ENCODE peak calls at places on chromosomes 1 and 21, in five cellular contexts. O is psoas muscle, B is spleen, W is endothelial cell of umbilical vein, V is hepatocyte. A is an unnamed sample. For H3K4me1, the result is how much of the 10 kb centered on the place peaks cover.

GRCh38 chr1:222104097-222104496 is 362.2 kb upstream of the DUSP10 start:
- DNase-seq in W (no peak), B (no peak), O (no peak), V (no peak), A (no peak)

GRCh38 chr1:18151436-18151835 is 43.8 kb downstream of the IGSF21 start:
- DNase-seq in O (no peak), W (no peak), V (no peak), B (peak), A (no peak)

GRCh38 chr1:193957556-193958095 is 771.2 kb upstream of the B3GALT2 start:
- DNase-seq in W (no peak), B (no peak), V (no peak), O (no peak), A (no peak)

GRCh38 chr1:151485685-151486255 is 25.4 kb upstream of the CGN start:
- DNase-seq in V (no peak), B (no peak), O (no peak), W (no peak), A (no peak)

GRCh38 chr1:203597386-203598040 is 29.1 kb upstream of the ATP2B4 start:
- DNase-seq in W (no peak), O (no peak), B (no peak), V (no peak), A (no peak)

GRCh38 chr1:118339431-118340146 is 154.6 kb upstream of the SPAG17 start:
- DNase-seq in W (no peak), O (no peak), V (no peak), B (no peak), A (no peak)

GRCh38 chr1:181189691-181190361 is 101.3 kb downstream of the IER5 start:
- DNase-seq in V (peak), W (peak), B (peak), O (peak), A (peak)

GRCh38 chr21:46667735-46668380 is 32.4 kb downstream of the PRMT2 start:
- DNase-seq in B (no peak), V (peak), W (peak), O (no peak), A (no peak)

GRCh38 chr1:2972011-2972878 is 49.0 kb upstream of the ACTRT2 start:
- DNase-seq in W (no peak), B (peak), V (no peak), O (no peak), A (peak)

GRCh38 chr1:183877321-183877720 is 72.4 kb downstream of the RGL1 start:
- DNase-seq in B (no peak), V (peak), W (peak), O (peak), A (peak)

GRCh38 chr1:156860639-156861423 is at the start of gene NTRK1:
- DNase-seq in W (peak), O (peak), V (peak), B (no peak), A (no peak)

GRCh38 chr1:119903443-119903835 is 7.1 kb upstream of the ADAM30 start:
- DNase-seq in W (no peak), V (no peak), B (no peak), O (no peak), A (no peak)

GRCh38 chr1:220189750-220190347 is 82.4 kb downstream of the RAB3GAP2 start:
- DNase-seq in B (no peak), O (no peak), V (peak), W (peak), A (no peak)

GRCh38 chr1:91813813-91814212 is 72.1 kb downstream of the TGFBR3 start:
- DNase-seq in O (no peak), V (no peak), W (peak), B (no peak), A (no peak)

GRCh38 chr1:100607628-100608240 is 69.8 kb downstream of the GPR88 start:
- DNase-seq in V (no peak), W (no peak), B (no peak), O (no peak), A (no peak)

GRCh38 chr1:24015226-24016210 is 35.4 kb upstream of the SRSF10 start:
- DNase-seq in W (no peak), V (peak), O (no peak), B (no peak), A (no peak)

GRCh38 chr1:40038693-40039092 is 1.8 kb upstream of the CAP1 start:
- DNase-seq in B (no peak), O (no peak), W (no peak), V (no peak), A (no peak)

GRCh38 chr1:200150721-200151120 is 123.2 kb downstream of the NR5A2 start:
- DNase-seq in O (no peak), B (no peak), V (peak), W (no peak), A (no peak)

GRCh38 chr1:225378880-225379279 is 49.0 kb downstream of the LBR start:
- DNase-seq in V (peak), B (no peak), W (no peak), O (no peak), A (no peak)

GRCh38 chr1:31127266-31127665 is 61.7 kb upstream of the PUM1 start:
- DNase-seq in O (no peak), B (no peak), V (peak), W (no peak), A (no peak)

GRCh38 chr1:96520542-96520941 is 201.0 kb upstream of the PTBP2 start:
- DNase-seq in V (no peak), B (no peak), O (no peak), W (peak), A (no peak)

GRCh38 chr1:147598631-147599361 is 57.5 kb downstream of the BCL9 start:
- DNase-seq in B (peak), O (peak), V (peak), W (no peak), A (no peak)

GRCh38 chr1:236354330-236355147 is 39.5 kb upstream of the EDARADD start:
- DNase-seq in V (no peak), W (no peak), O (no peak), B (no peak), A (no peak)

GRCh38 chr1:227318852-227319607 is 738 bp upstream of the CDC42BPA start:
- DNase-seq in B (no peak), O (peak), V (peak), W (peak), A (peak)

GRCh38 chr1:220878223-220879081 is 791 bp upstream of the HLX start:
- DNase-seq in B (peak), O (peak), W (no peak), V (no peak), A (peak)

GRCh38 chr1:8987881-8988617 is 38.2 kb downstream of the SLC2A7 start:
- DNase-seq in B (peak), W (peak), V (peak), O (peak), A (peak)

GRCh38 chr21:41601573-41602371 is 93.8 kb upstream of the TMPRSS2 start:
- DNase-seq in V (peak), W (no peak), B (no peak), O (no peak), A (peak)

GRCh38 chr1:235781807-235782206 is 84.9 kb downstream of the LYST start:
- DNase-seq in B (no peak), O (no peak), W (peak), V (no peak), A (no peak)

GRCh38 chr1:52145137-52145536 is 3.2 kb downstream of the ZFYVE9 start:
- DNase-seq in B (no peak), V (no peak), O (no peak), W (no peak), A (no peak)

GRCh38 chr1:62241357-62242131 is 46.9 kb downstream of the L1TD1 start:
- DNase-seq in W (no peak), V (no peak), O (no peak), B (peak), A (peak)

GRCh38 chr1:155127672-155128468 is at the start of gene EFNA1:
- DNase-seq in W (peak), V (peak), B (peak), O (peak), A (peak)

DNA sequence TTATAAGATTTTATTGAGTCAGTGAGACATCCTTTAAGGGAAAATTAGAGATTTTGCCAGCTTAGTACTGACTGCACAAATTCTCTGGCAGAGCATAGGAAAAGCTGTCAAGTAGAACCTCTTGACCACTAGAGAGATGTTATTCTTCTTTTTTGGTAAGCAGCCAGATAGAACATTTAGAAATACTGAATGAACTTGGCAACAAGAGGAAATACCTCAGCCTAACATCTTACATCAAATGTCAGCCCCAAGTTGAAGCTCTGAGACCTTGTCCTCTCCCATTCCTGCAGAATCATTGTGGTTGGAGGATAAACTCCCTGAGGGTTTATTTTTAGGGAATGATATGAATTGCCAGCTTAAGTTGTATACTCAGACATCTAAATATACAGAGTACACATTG is 53.4 kb downstream of the MIGA1 start:
- DNase-seq in W (peak), B (no peak), V (peak), O (no peak), A (no peak)
- H3K4me1 ChIP-seq in W (under half), B (under half), V (under half), O (half or more), A (half or more)

GRCh38 chr1:19463204-19463803 is 22.0 kb downstream of the CAPZB start:
- DNase-seq in V (no peak), O (no peak), B (peak), W (no peak), A (no peak)
- H3K4me1 ChIP-seq in V (under half), O (half or more), B (half or more), W (under half), A (half or more)

DNA sequence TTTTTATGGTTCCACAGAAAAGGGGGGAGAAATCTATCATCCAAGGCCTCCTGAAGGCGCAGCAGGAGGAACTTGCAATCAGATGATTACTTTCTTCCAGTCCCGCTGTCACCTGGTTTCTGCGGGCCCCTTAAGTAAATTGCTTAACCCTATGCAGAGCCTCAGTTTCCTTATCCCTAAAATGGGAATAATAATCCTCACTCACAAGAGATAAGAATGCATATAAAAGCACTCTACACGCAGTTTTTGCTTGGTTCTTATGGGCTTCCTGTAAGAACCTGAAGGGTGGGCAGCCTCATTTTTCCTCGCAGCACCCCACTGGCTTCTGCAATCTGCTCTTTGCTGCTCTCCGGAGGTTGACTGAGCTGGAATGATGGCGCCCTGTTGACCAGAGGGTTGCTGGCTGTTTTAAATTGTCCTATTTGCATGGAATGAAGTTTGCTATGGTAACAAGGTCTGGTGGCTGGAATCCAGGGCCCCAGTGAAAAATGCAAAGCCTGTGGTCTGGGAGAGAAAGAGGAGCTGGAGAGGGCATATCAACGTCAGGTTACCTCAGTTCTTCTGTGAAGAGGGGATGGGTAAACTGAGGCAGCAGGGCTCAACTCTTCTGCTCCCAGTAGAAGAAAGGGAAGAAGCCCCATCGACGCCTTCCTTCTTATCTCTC is 1.0 kb upstream of the KAZN start:
- DNase-seq in V (peak), O (no peak), B (no peak), W (no peak), A (no peak)
- H3K4me1 ChIP-seq in V (under half), O (under half), B (under half), W (under half), A (under half)

DNA sequence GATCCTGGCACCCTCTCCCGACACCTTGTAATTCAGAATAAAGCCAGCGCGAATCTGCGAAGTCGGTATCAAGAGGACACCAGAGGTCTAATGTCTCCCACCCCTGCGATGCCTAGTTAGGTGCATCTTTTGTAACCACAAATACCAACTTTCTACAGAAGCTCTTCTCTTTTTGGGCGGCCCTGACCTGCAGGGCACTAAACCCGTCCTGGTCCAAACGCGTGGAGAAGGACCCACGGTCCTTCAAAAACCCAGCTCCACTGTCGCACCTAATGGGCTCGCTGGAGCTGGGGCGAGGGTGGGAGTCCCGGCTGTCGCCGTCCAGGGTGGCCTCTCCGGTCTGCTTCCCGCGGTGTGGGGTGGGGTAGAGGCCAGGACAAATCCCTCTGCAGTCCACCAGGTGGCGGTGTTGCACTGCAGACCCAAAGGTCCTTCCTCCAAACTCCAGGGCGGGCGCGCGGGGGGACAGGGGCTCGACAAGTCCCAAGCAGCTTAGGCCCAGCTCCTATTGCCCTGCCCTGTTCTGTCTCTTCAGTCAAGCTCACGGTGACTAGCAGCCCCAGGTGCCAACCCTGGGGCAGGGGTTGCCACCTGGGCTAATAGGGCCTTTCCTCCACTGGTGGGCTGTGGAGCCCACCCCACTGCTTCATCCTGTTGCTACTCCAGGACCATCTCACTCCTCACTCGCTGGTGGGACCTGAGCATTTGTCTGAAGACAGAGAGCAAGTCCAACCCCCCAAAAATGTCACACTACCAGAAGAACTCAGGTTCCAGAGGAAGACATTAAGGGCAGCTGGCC is 2.7 kb downstream of the HES3 start:
- DNase-seq in O (peak), B (peak), W (peak), V (peak), A (peak)
- H3K4me1 ChIP-seq in O (under half), B (half or more), W (under half), V (under half), A (under half)

GRCh38 chr1:113804421-113805255 is 7.6 kb downstream of the RSBN1 start:
- DNase-seq in W (peak), O (no peak), B (no peak), V (peak), A (no peak)
- H3K4me1 ChIP-seq in W (under half), O (half or more), B (half or more), V (under half), A (under half)

DNA sequence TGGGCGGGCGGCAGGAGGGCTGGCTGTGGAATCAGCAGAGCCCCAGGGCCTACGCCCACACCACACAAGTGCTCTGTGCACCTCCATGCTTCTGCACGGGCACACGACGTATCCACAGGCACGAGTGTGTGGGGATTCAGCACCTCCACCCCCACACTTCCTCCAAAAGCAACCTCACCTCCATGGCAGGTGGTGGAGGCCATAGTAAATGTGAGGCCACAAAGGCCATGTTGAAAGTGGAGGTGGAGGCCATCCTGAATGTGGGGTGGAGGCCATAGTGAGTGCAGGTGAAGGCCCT is 125.4 kb upstream of the VAMP3 start:
- DNase-seq in W (no peak), V (no peak), O (no peak), B (peak), A (no peak)
- H3K4me1 ChIP-seq in W (under half), V (under half), O (under half), B (under half), A (under half)

GRCh38 chr1:89698624-89699023 is 65.7 kb downstream of the LRRC8C start:
- DNase-seq in O (no peak), V (no peak), B (no peak), W (peak), A (no peak)
- H3K4me1 ChIP-seq in O (under half), V (under half), B (half or more), W (half or more), A (under half)